ENCODE peak calls at places on chromosomes 6 and 20, in five cellular contexts. T, D, J, Y and W are unnamed samples.

GRCh38 chr6:4936681-4937041 is 67.2 kb downstream of the RPP40 start:
- DNase-seq in J (peak; percentile 40), Y (no peak), T (peak; percentile 34), D (no peak), W (no peak)

GRCh38 chr20:51678041-51678697 is 90.0 kb downstream of the ATP9A start:
- DNase-seq in T (no peak), Y (no peak), J (no peak), D (no peak), W (no peak)

GRCh38 chr20:49045440-49046086 is 549 bp upstream of the CSE1L start:
- DNase-seq in Y (no peak), T (no peak), J (peak; percentile 9), D (no peak), W (no peak)

GRCh38 chr6:36266913-36267644 is 2.8 kb upstream of the PNPLA1 start:
- DNase-seq in Y (no peak), D (no peak), J (peak; percentile 9), T (no peak), W (no peak)

GRCh38 chr6:34460796-34461507 is 4.9 kb upstream of the PACSIN1 start:
- DNase-seq in J (peak; percentile 16), D (no peak), Y (no peak), T (no peak), W (no peak)

GRCh38 chr20:38927902-38928578 is 1.8 kb downstream of the FAM83D start:
- DNase-seq in T (no peak), J (peak; percentile 23), D (no peak), Y (no peak), W (no peak)

GRCh38 chr6:31906122-31906521 is 4.2 kb upstream of the ZBTB12 start:
- DNase-seq in D (no peak), Y (no peak), T (no peak), J (no peak), W (no peak)

GRCh38 chr20:47455133-47456040 is 46.3 kb upstream of the NCOA3 start:
- DNase-seq in Y (no peak), T (peak; percentile 35), D (no peak), J (no peak), W (no peak)

GRCh38 chr6:44428682-44429081 is 41.2 kb downstream of the CDC5L start:
- DNase-seq in Y (no peak), D (no peak), T (no peak), J (no peak), W (no peak)

GRCh38 chr6:166006593-166007301 is 160.9 kb downstream of the TBXT start:
- DNase-seq in D (no peak), Y (no peak), T (no peak), J (no peak), W (no peak)

GRCh38 chr6:15413558-15414257 is 167.8 kb downstream of the JARID2 start:
- DNase-seq in J (no peak), T (no peak), Y (no peak), D (no peak), W (no peak)

GRCh38 chr6:120157873-120158272 is 808.3 kb upstream of the MAN1A1 start:
- DNase-seq in Y (no peak), D (no peak), T (no peak), J (no peak), W (no peak)

GRCh38 chr6:85865665-85866372 is 223.1 kb upstream of the SYNCRIP start:
- DNase-seq in D (no peak), T (no peak), Y (no peak), J (peak; percentile 92), W (no peak)

GRCh38 chr6:106281088-106281487 is 44.5 kb downstream of the ATG5 start:
- DNase-seq in T (no peak), Y (no peak), D (no peak), J (no peak), W (no peak)

GRCh38 chr6:63394656-63395308 is 75.0 kb upstream of the LGSN start:
- DNase-seq in D (no peak), J (no peak), Y (no peak), T (no peak), W (no peak)

GRCh38 chr6:31538805-31539400 is 2.9 kb downstream of the DDX39B start:
- DNase-seq in T (no peak), Y (peak; percentile 51), D (no peak), J (no peak), W (no peak)

GRCh38 chr20:15318682-15319081 is 981.3 kb upstream of the FLRT3 start:
- DNase-seq in J (no peak), D (no peak), Y (no peak), T (no peak), W (no peak)

GRCh38 chr6:113856571-113857564 is at the start of gene MARCKS:
- DNase-seq in Y (no peak), D (no peak), T (peak; percentile 50), J (peak; percentile 91), W (no peak)

GRCh38 chr20:55166063-55166462 is 690.7 kb downstream of the DOK5 start:
- DNase-seq in T (no peak), Y (no peak), J (no peak), D (no peak), W (no peak)

GRCh38 chr6:10800810-10801209 is 37.5 kb downstream of the MAK start:
- DNase-seq in J (peak; percentile 33), Y (no peak), T (peak; percentile 47), D (no peak), W (no peak)

GRCh38 chr6:74807701-74808100 is 398.2 kb downstream of the COL12A1 start:
- DNase-seq in J (no peak), Y (no peak), D (no peak), T (no peak), W (no peak)

GRCh38 chr6:136607204-136607931 is 57.1 kb upstream of the MAP7 start:
- DNase-seq in T (no peak), D (no peak), Y (no peak), J (no peak), W (no peak)

GRCh38 chr20:56032251-56032650 is 26.9 kb upstream of the CBLN4 start:
- DNase-seq in T (no peak), Y (no peak), D (no peak), J (no peak), W (no peak)

GRCh38 chr6:39568896-39569295 is 156.3 kb downstream of the KIF6 start:
- DNase-seq in Y (no peak), J (peak; percentile 49), T (no peak), D (no peak), W (no peak)

GRCh38 chr6:68343901-68344300 is 291.2 kb upstream of the ADGRB3 start:
- DNase-seq in J (peak; percentile 45), D (no peak), T (peak; percentile 1), Y (no peak), W (peak; percentile 12)

GRCh38 chr6:139960676-139961075 is 586.2 kb upstream of the CITED2 start:
- DNase-seq in J (no peak), T (no peak), Y (no peak), D (no peak), W (no peak)

GRCh38 chr6:154868143-154868594 is 126.9 kb upstream of the TIAM2 start:
- DNase-seq in T (peak; percentile 35), Y (no peak), D (no peak), J (peak; percentile 66), W (no peak)

GRCh38 chr20:31665753-31666152 is 28.0 kb downstream of the COX4I2 start:
- DNase-seq in J (no peak), T (no peak), D (no peak), Y (no peak), W (no peak)

GRCh38 chr20:39004508-39004907 is 42.4 kb downstream of the DHX35 start:
- DNase-seq in Y (peak; percentile 24), J (no peak), D (no peak), T (no peak), W (no peak)

GRCh38 chr6:44257007-44257752 is at the start of gene SLC35B2:
- DNase-seq in J (peak; percentile 83), Y (peak; percentile 56), D (no peak), T (peak; percentile 48), W (peak; percentile 32)

GRCh38 chr6:10395171-10395945 is 19.5 kb downstream of the TFAP2A start:
- DNase-seq in Y (no peak), T (no peak), J (no peak), D (no peak), W (no peak)

GRCh38 chr20:47300071-47300470 is 56.4 kb downstream of the ZMYND8 start:
- DNase-seq in J (no peak), D (no peak), Y (no peak), T (no peak), W (no peak)

GRCh38 chr6:5274231-5274630 is 12.9 kb downstream of the FARS2 start:
- DNase-seq in D (no peak), J (no peak), T (no peak), Y (no peak), W (no peak)

GRCh38 chr20:22490287-22491187 is 93.8 kb downstream of the FOXA2 start:
- DNase-seq in J (peak; percentile 88), T (peak; percentile 91), Y (no peak), D (no peak), W (no peak)

GRCh38 chr20:18922898-18923297 is 109.3 kb downstream of the SCP2D1 start:
- DNase-seq in J (no peak), D (no peak), T (no peak), Y (no peak), W (no peak)

GRCh38 chr6:35165630-35166071 is 24.5 kb upstream of the TCP11 start:
- DNase-seq in Y (no peak), J (peak; percentile 68), D (no peak), T (no peak), W (no peak)

GRCh38 chr20:37577972-37578371 is 50.3 kb upstream of the BLCAP start:
- DNase-seq in Y (no peak), T (no peak), J (no peak), D (no peak), W (no peak)